ENCODE peak calls at places on chromosomes 6 and 20, in four cellular contexts. V is GM12878, U is HepG2, Y is K562. M is an unnamed sample.
A peak's percentile ranks its signal among the peaks of the same experiment; 100 is the strongest.

GRCh38 chr20:44552950-44553908 is 29.1 kb upstream of the PKIG start:
- DNase-seq in V (no peak), U (peak; percentile 39), Y (peak; percentile 33), M (no peak)

GRCh38 chr6:121584591-121585369 is 149.3 kb downstream of the GJA1 start:
- DNase-seq in V (no peak), U (no peak), Y (no peak), M (no peak)

GRCh38 chr20:20611165-20611564 is 101.3 kb downstream of the RALGAPA2 start:
- DNase-seq in V (no peak), U (peak; percentile 20), Y (no peak), M (no peak)

GRCh38 chr6:131958551-131959470 is 7.6 kb upstream of the CCN2 start:
- DNase-seq in V (no peak), U (peak; percentile 99), Y (no peak), M (no peak)

GRCh38 chr20:44745560-44746366 is at the start of gene KCNK15:
- DNase-seq in V (no peak), U (no peak), Y (peak; percentile 16), M (no peak)

GRCh38 chr20:1654994-1655393 is 2.6 kb downstream of the SIRPG start:
- DNase-seq in V (no peak), U (no peak), Y (no peak), M (no peak)

GRCh38 chr20:49483018-49483705 is 694 bp upstream of the KCNB1 start:
- DNase-seq in V (no peak), U (no peak), Y (no peak), M (no peak)

GRCh38 chr6:19587238-19587942 is 249.8 kb upstream of the ID4 start:
- DNase-seq in V (no peak), U (no peak), Y (no peak), M (no peak)

GRCh38 chr6:170205126-170205525 is 85.8 kb downstream of the DLL1 start:
- DNase-seq in V (no peak), U (no peak), Y (no peak), M (no peak)

GRCh38 chr6:167683028-167683862 is 143.5 kb upstream of the AFDN start:
- DNase-seq in V (no peak), U (peak; percentile 100), Y (no peak), M (peak; percentile 82)

GRCh38 chr6:137353346-137353745 is 134.2 kb upstream of the IFNGR1 start:
- DNase-seq in V (no peak), U (no peak), Y (no peak), M (no peak)

GRCh38 chr6:126886106-126886505 is 232.4 kb upstream of the RSPO3 start:
- DNase-seq in V (no peak), U (no peak), Y (no peak), M (no peak)

GRCh38 chr6:41200296-41200900 is 551 bp downstream of the TREML2 start:
- DNase-seq in V (peak; percentile 58), U (no peak), Y (peak; percentile 76), M (no peak)

GRCh38 chr6:82270791-82271392 is 23.3 kb upstream of the IBTK start:
- DNase-seq in V (peak; percentile 15), U (peak; percentile 30), Y (peak; percentile 40), M (peak; percentile 24)

GRCh38 chr6:31680841-31681671 is at the start of gene LY6G5C:
- DNase-seq in V (no peak), U (peak; percentile 72), Y (peak; percentile 94), M (peak; percentile 73)

GRCh38 chr6:77074037-77074713 is 389.1 kb downstream of the HTR1B start:
- DNase-seq in V (no peak), U (no peak), Y (no peak), M (no peak)

GRCh38 chr6:100889351-100889750 is 8.2 kb upstream of the ASCC3 start:
- DNase-seq in V (no peak), U (no peak), Y (no peak), M (no peak)

GRCh38 chr20:47973519-47974233 is 188.4 kb upstream of the SULF2 start:
- DNase-seq in V (no peak), U (peak; percentile 99), Y (no peak), M (no peak)

GRCh38 chr6:169452117-169452868 is 198.6 kb upstream of the THBS2 start:
- DNase-seq in V (no peak), U (no peak), Y (peak; percentile 90), M (peak; percentile 45)

GRCh38 chr6:157663261-157663660 is 159.8 kb upstream of the SNX9 start:
- DNase-seq in V (no peak), U (no peak), Y (no peak), M (no peak)

GRCh38 chr6:74420221-74420620 is 724.2 kb downstream of the CD109 start:
- DNase-seq in V (no peak), U (peak; percentile 15), Y (no peak), M (no peak)

GRCh38 chr20:25437153-25437581 is 29.7 kb downstream of the GINS1 start:
- DNase-seq in V (no peak), U (no peak), Y (no peak), M (no peak)

GRCh38 chr20:49432562-49432961 is 49.9 kb downstream of the KCNB1 start:
- DNase-seq in V (no peak), U (no peak), Y (no peak), M (no peak)

GRCh38 chr20:41095110-41095969 is 42.0 kb upstream of the PLCG1 start:
- DNase-seq in V (no peak), U (peak; percentile 60), Y (peak; percentile 70), M (peak; percentile 18)

GRCh38 chr6:24991748-24992467 is 56.1 kb upstream of the RIPOR2 start:
- DNase-seq in V (peak; percentile 54), U (peak; percentile 62), Y (peak; percentile 67), M (peak; percentile 42)

GRCh38 chr6:166579234-166579575 is 7.3 kb downstream of the RAMACL start:
- DNase-seq in V (no peak), U (no peak), Y (no peak), M (no peak)

GRCh38 chr20:49399329-49399728 is 83.1 kb downstream of the KCNB1 start:
- DNase-seq in V (no peak), U (no peak), Y (no peak), M (no peak)

GRCh38 chr6:149950423-149950822 is 8.6 kb downstream of the ULBP2 start:
- DNase-seq in V (no peak), U (no peak), Y (no peak), M (no peak)

GRCh38 chr6:99119109-99120031 is 171.6 kb upstream of the FBXL4 start:
- DNase-seq in V (no peak), U (peak; percentile 23), Y (peak; percentile 53), M (peak; percentile 12)

GRCh38 chr20:48079028-48079427 is 293.7 kb upstream of the SULF2 start:
- DNase-seq in V (no peak), U (no peak), Y (no peak), M (no peak)

GRCh38 chr6:32854376-32855178 is 585 bp downstream of the PSMB9 start:
- DNase-seq in V (no peak), U (no peak), Y (no peak), M (no peak)

GRCh38 chr6:168459572-168459971 is 18.6 kb downstream of the SMOC2 start:
- DNase-seq in V (no peak), U (no peak), Y (no peak), M (no peak)

GRCh38 chr6:2016040-2016439 is 229.4 kb downstream of the GMDS start:
- DNase-seq in V (no peak), U (no peak), Y (no peak), M (no peak)

GRCh38 chr6:2019051-2019450 is 226.4 kb downstream of the GMDS start:
- DNase-seq in V (no peak), U (no peak), Y (no peak), M (no peak)

GRCh38 chr6:2021713-2022125 is 223.7 kb downstream of the GMDS start:
- DNase-seq in V (no peak), U (no peak), Y (no peak), M (no peak)

GRCh38 chr6:2026133-2026532 is 219.3 kb downstream of the GMDS start:
- DNase-seq in V (no peak), U (no peak), Y (no peak), M (no peak)

GRCh38 chr6:2020909-2021308 is 224.5 kb downstream of the GMDS start:
- DNase-seq in V (no peak), U (no peak), Y (no peak), M (no peak)
- TF ChIP-seq ZBTB33 in V (no peak), U (no peak), Y (no peak), M (no peak)

GRCh38 chr6:154039231-154039842 is at the start of gene OPRM1:
- DNase-seq in V (no peak), U (no peak), Y (peak; percentile 9), M (no peak)
- TF ChIP-seq ATF3 in V (no peak), U (peak; percentile 74), Y (no peak), M (no peak)

DNA sequence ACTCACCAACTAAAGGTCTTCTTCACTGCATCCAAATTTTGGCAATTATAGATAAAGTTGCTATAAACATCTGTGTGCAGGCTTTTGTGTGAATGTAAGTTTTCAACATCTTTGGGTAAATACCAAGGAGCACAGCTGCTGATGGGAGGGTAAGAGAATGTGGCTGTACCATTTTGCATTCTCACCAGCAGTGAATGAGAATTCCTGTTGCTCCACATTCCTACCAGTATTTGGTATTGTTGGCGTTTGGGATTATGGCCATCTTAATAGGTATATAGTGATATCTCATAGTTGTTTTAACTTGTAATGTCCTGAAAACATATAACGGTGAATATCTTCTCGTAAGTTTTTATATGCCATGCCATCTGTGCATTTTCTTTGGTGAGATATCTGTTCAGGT is 69.3 kb downstream of the ILRUN start:
- DNase-seq in V (no peak), U (no peak), Y (no peak), M (no peak)
- TF ChIP-seq ZBTB33 in V (no peak), U (no peak), Y (no peak), M (no peak)

DNA sequence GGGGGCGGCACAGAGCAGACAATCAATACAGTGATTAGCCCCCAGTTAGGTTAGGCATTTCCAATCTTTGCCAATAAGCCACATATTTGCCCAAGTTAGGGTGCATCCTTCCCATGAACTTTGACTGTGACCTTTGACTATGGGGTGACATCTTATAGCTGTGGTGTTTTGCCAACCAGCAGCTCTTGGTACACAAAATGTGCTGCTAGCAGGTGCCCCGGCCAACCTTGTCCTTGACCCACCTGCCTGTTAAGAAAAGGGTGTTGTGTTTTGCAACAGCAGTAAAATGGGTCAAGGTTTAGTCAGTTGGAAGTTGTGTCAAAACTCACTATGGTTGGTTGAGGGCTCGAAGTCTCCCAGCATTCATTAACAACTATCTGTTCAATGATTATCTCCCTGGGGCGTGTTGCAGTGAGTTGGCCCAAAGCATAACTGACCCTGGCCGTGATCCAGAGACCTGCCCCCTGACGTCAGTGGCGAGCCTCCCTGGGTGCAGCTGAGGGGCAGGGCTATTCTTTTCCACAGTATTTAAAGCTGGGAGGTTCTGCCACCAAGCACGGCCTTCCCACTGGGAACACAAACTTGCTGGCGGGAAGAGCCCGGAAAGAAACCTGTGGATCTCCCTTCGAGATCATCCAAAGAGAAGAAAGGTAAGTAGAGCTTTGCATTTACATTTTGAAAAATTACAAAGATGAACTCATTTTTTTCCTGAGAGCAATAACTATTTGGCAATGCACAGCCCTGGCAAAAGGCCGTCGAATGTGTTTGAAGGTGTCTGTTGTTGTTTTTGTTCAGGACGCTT is at the start of gene PCK1:
- DNase-seq in V (no peak), U (peak; percentile 89), Y (peak; percentile 86), M (no peak)
- TF ChIP-seq ATF3 in V (no peak), U (no peak), Y (peak; percentile 79), M (no peak)

DNA sequence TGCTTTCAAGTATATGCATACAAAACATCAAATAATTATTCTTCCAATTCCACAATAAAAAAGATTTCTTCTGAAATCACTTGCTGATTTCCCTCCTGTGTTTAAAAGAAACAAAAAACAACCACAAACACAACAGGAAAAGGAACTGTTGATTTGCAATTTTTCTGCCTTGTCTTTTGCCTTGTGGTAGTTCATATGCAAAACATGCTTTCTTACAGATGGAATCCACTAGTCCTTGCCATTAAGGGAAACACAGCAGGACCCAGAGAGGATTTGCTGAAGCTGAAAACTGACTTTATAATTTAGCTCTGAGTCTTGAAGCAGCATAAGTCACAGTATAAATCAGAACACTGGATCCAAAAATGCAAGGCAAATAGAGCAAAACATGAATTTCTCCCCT is 328.7 kb downstream of the PHF3 start:
- DNase-seq in V (no peak), U (no peak), Y (no peak), M (no peak)
- TF ChIP-seq ZBTB33 in V (no peak), U (no peak), Y (no peak), M (no peak)

M was measured in HCT116.